ENCODE peak calls at places on chromosome 5, in four cellular contexts. One of them, this sample, is unnamed.

GRCh38 chr5:5953641-5954040 is 424.7 kb downstream of the MED10 start:
- DNase-seq in H54: no peak
- DNase-seq in A549: no peak
- DNase-seq in body of pancreas: no peak
- DNase-seq in this sample: no peak

GRCh38 chr5:165631235-165631634 is 2125.8 kb downstream of the MAT2B start:
- DNase-seq in H54: no peak
- DNase-seq in A549: no peak
- DNase-seq in body of pancreas: no peak
- DNase-seq in this sample: no peak

GRCh38 chr5:127863610-127864395 is 160.6 kb downstream of the CCDC192 start:
- DNase-seq in H54: no peak
- DNase-seq in A549: no peak
- DNase-seq in body of pancreas: no peak
- DNase-seq in this sample: no peak

GRCh38 chr5:110880413-110880812 is 141.6 kb downstream of the SLC25A46 start:
- DNase-seq in H54: no peak
- DNase-seq in A549: no peak
- DNase-seq in body of pancreas: no peak
- DNase-seq in this sample: no peak

GRCh38 chr5:39283231-39283818 is 64.0 kb upstream of the FYB1 start:
- DNase-seq in H54: peak
- DNase-seq in A549: peak
- DNase-seq in body of pancreas: peak
- DNase-seq in this sample: peak

GRCh38 chr5:419970-420369 is 23.0 kb upstream of the EXOC3 start:
- DNase-seq in H54: no peak
- DNase-seq in A549: no peak
- DNase-seq in body of pancreas: no peak
- DNase-seq in this sample: no peak

GRCh38 chr5:138943615-138944173 is 68.6 kb upstream of the LRRTM2 start:
- DNase-seq in H54: no peak
- DNase-seq in A549: no peak
- DNase-seq in body of pancreas: no peak
- DNase-seq in this sample: no peak

GRCh38 chr5:71475788-71476384 is 20.4 kb downstream of the BDP1 start:
- DNase-seq in H54: peak
- DNase-seq in A549: peak
- DNase-seq in body of pancreas: no peak
- DNase-seq in this sample: peak

GRCh38 chr5:68565427-68565826 is 349.9 kb downstream of the PIK3R1 start:
- DNase-seq in H54: no peak
- DNase-seq in A549: no peak
- DNase-seq in body of pancreas: no peak
- DNase-seq in this sample: no peak

GRCh38 chr5:69167488-69167845 is 517 bp downstream of the CCNB1 start:
- DNase-seq in H54: no peak
- DNase-seq in A549: no peak
- DNase-seq in body of pancreas: no peak
- DNase-seq in this sample: peak

GRCh38 chr5:10522224-10522611 is 41.7 kb upstream of the ANKRD33B start:
- DNase-seq in H54: no peak
- DNase-seq in A549: no peak
- DNase-seq in body of pancreas: no peak
- DNase-seq in this sample: no peak

GRCh38 chr5:100423330-100423729 is 111.8 kb upstream of the FAM174A start:
- DNase-seq in H54: no peak
- DNase-seq in A549: no peak
- DNase-seq in body of pancreas: no peak
- DNase-seq in this sample: peak

GRCh38 chr5:121199238-121199999 is 652.3 kb upstream of the FTMT start:
- DNase-seq in H54: peak
- DNase-seq in A549: no peak
- DNase-seq in body of pancreas: no peak
- DNase-seq in this sample: no peak

GRCh38 chr5:80615266-80615914 is 39.1 kb upstream of the MSH3 start:
- DNase-seq in H54: no peak
- DNase-seq in A549: no peak
- DNase-seq in body of pancreas: no peak
- DNase-seq in this sample: no peak

GRCh38 chr5:128315671-128316070 is 222.4 kb downstream of the FBN2 start:
- DNase-seq in H54: no peak
- DNase-seq in A549: no peak
- DNase-seq in body of pancreas: no peak
- DNase-seq in this sample: no peak

GRCh38 chr5:56900858-56901578 is 8.4 kb upstream of the SETD9 start:
- DNase-seq in H54: peak
- DNase-seq in A549: peak
- DNase-seq in body of pancreas: peak
- DNase-seq in this sample: peak

GRCh38 chr5:13595978-13596377 is 348.5 kb downstream of the DNAH5 start:
- DNase-seq in H54: no peak
- DNase-seq in A549: no peak
- DNase-seq in body of pancreas: no peak
- DNase-seq in this sample: no peak

GRCh38 chr5:167820266-167820988 is 471.0 kb upstream of the WWC1 start:
- DNase-seq in H54: no peak
- DNase-seq in A549: no peak
- DNase-seq in body of pancreas: no peak
- DNase-seq in this sample: no peak

GRCh38 chr5:93782978-93783377 is 41.6 kb upstream of the POU5F2 start:
- DNase-seq in H54: no peak
- DNase-seq in A549: no peak
- DNase-seq in body of pancreas: no peak
- DNase-seq in this sample: no peak

GRCh38 chr5:126066795-126067321 is 356.4 kb upstream of the GRAMD2B start:
- DNase-seq in H54: no peak
- DNase-seq in A549: no peak
- DNase-seq in body of pancreas: no peak
- DNase-seq in this sample: no peak

GRCh38 chr5:95972196-95972595 is 10.5 kb upstream of the ELL2 start:
- DNase-seq in H54: no peak
- DNase-seq in A549: no peak
- DNase-seq in body of pancreas: no peak
- DNase-seq in this sample: no peak

GRCh38 chr5:95884021-95884333 is 61.5 kb upstream of the GLRX start:
- DNase-seq in H54: no peak
- DNase-seq in A549: no peak
- DNase-seq in body of pancreas: no peak
- DNase-seq in this sample: peak

GRCh38 chr5:173944512-173944911 is 44.5 kb upstream of the C5orf47 start:
- DNase-seq in H54: no peak
- DNase-seq in A549: no peak
- DNase-seq in body of pancreas: no peak
- DNase-seq in this sample: no peak

GRCh38 chr5:82924241-82924989 is 152.8 kb downstream of the TMEM167A start:
- DNase-seq in H54: no peak
- DNase-seq in A549: no peak
- DNase-seq in body of pancreas: no peak
- DNase-seq in this sample: no peak

GRCh38 chr5:9324348-9325056 is 221.4 kb downstream of the SEMA5A start:
- DNase-seq in H54: no peak
- DNase-seq in A549: no peak
- DNase-seq in body of pancreas: no peak
- DNase-seq in this sample: no peak

GRCh38 chr5:133400120-133400519 is 212.2 kb downstream of the FSTL4 start:
- DNase-seq in H54: no peak
- DNase-seq in A549: no peak
- DNase-seq in body of pancreas: no peak
- DNase-seq in this sample: no peak

GRCh38 chr5:95798048-95798447 is 24.5 kb downstream of the GLRX start:
- DNase-seq in H54: no peak
- DNase-seq in A549: no peak
- DNase-seq in body of pancreas: no peak
- DNase-seq in this sample: no peak

GRCh38 chr5:119816055-119816454 is 186.7 kb downstream of the FAM170A start:
- DNase-seq in H54: no peak
- DNase-seq in A549: no peak
- DNase-seq in body of pancreas: no peak
- DNase-seq in this sample: no peak
- TF ChIP-seq POLR2A in H54: no peak
- TF ChIP-seq POLR2A in A549: no peak
- TF ChIP-seq POLR2A in body of pancreas: no peak
- TF ChIP-seq POLR2A in this sample: no peak

GRCh38 chr5:142639455-142639854 is 46.4 kb downstream of the FGF1 start:
- DNase-seq in H54: no peak
- DNase-seq in A549: no peak
- DNase-seq in body of pancreas: no peak
- DNase-seq in this sample: no peak
- TF ChIP-seq POLR2A in H54: no peak
- TF ChIP-seq POLR2A in A549: no peak
- TF ChIP-seq POLR2A in body of pancreas: no peak
- TF ChIP-seq POLR2A in this sample: no peak

DNA sequence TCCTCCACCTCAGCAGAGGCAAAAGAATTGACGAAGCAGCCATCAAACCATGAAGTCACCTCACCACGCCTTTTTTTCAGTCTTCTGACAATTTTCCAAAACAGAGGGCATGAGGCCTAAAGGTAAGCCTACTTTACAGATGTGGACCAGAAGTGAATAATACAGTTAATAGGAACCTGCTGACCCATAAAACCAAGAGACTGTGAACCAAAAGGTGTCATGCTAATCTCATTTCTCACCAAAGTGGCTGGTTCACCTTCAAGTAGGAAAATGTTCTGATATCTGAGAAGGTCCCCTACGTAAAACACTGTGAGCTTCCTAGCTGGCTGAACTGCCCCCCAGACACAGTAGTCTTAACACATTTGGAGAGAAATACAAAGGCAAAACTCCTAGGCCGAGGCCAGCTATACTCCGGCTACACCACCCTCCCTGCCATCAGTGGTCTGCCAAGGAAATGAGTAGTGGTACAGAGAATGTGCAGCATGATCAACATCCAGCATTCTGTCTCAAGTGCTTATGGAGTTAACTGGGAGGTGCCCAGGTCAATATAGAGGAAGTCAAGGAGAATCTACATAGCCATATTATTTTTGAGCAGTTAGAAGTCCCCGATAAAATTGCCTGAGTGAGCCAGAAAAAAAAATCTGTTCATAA is 19.3 kb upstream of the F2RL2 start:
- DNase-seq in H54: no peak
- DNase-seq in A549: no peak
- DNase-seq in body of pancreas: no peak
- DNase-seq in this sample: no peak
- TF ChIP-seq POLR2A in H54: no peak
- TF ChIP-seq POLR2A in A549: no peak
- TF ChIP-seq POLR2A in body of pancreas: no peak
- TF ChIP-seq POLR2A in this sample: no peak

GRCh38 chr5:75670571-75670970 is 46.7 kb downstream of the POC5 start:
- DNase-seq in H54: no peak
- DNase-seq in A549: no peak
- DNase-seq in body of pancreas: no peak
- DNase-seq in this sample: no peak

GRCh38 chr5:75667586-75667985 is 49.7 kb downstream of the POC5 start:
- DNase-seq in H54: no peak
- DNase-seq in A549: no peak
- DNase-seq in body of pancreas: no peak
- DNase-seq in this sample: no peak

GRCh38 chr5:75671506-75671905 is 45.7 kb downstream of the POC5 start:
- DNase-seq in H54: no peak
- DNase-seq in A549: no peak
- DNase-seq in body of pancreas: no peak
- DNase-seq in this sample: no peak

GRCh38 chr5:75668348-75668895 is 48.8 kb downstream of the POC5 start:
- DNase-seq in H54: no peak
- DNase-seq in A549: no peak
- DNase-seq in body of pancreas: no peak
- DNase-seq in this sample: no peak

GRCh38 chr5:75668988-75669760 is 48.1 kb downstream of the POC5 start:
- DNase-seq in H54: peak
- DNase-seq in A549: peak
- DNase-seq in body of pancreas: peak
- DNase-seq in this sample: peak
- TF ChIP-seq POLR2A in H54: no peak
- TF ChIP-seq POLR2A in A549: no peak
- TF ChIP-seq POLR2A in body of pancreas: no peak
- TF ChIP-seq POLR2A in this sample: peak

DNA sequence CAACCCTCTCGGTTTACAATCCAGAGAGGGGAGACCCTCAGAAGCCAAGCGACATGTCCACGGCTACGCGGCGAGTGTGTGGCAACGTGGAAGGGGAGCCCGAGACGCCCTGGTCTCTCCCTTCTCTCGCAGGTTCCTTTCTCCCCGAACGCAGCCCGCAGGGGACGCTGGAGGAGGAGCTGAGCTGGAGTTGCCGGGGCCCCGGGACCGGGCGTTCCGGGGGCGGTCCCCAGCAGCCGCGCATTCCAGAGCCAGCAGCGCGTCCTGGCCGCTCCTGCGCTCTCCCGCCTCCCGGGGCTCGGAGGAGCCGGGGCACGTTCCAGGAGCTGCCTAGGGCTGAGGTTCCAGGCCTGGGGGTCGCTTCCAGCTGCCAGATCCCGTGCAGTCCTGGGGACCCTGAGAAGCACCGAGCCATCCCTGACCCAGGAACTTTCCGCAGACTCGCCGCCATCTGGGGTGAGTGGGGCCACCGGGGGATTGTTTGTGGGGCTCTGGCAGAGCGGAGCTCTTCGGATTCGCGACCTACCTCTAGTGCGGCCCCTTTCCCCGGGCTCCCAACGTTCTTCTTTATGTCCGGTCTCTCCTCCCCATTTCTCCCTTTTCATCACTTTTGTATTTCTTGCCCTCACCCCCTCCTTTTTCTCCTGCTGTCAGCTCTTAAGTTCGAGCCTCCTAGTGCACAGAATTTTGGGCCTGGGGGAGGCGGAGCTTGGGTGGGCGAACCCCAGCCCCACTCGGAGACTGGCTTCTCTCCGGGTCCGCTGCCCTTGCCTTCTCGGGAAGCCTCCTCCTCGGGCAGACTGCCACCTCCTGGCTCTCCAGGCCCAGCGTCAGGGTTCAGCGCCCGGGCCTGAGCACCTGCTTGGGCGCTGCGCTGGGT is at the start of gene SMIM3:
- DNase-seq in H54: peak
- DNase-seq in A549: peak
- DNase-seq in body of pancreas: peak
- DNase-seq in this sample: peak
- TF ChIP-seq POLR2A in H54: peak
- TF ChIP-seq POLR2A in A549: peak
- TF ChIP-seq POLR2A in body of pancreas: peak
- TF ChIP-seq POLR2A in this sample: peak